ENCODE peak calls at places on chromosomes 11 and 22, in seven cellular contexts. Y is bronchial epithelial cell; F is effector memory CD4-positive, alpha-beta T cell; Q is gastrocnemius medialis; I is adrenal gland; O is PC-3; Z is psoas muscle. H is an unnamed sample. For H3K27me3, the result is how much of the 10 kb centered on the place peaks cover.

GRCh38 chr11:20015101-20015500 is 145.2 kb downstream of the DBX1 start:
- DNase-seq in Z (no peak), I (no peak), F (no peak), O (no peak), Y (no peak), Q (no peak), H (no peak)

GRCh38 chr11:107708787-107709186 is 3.1 kb downstream of the SLN start:
- DNase-seq in O (no peak), Q (peak), Y (no peak), I (no peak), Z (peak), F (no peak), H (no peak)

GRCh38 chr22:38694049-38694448 is 6.7 kb downstream of the JOSD1 start:
- DNase-seq in Y (no peak), Z (no peak), O (no peak), Q (no peak), I (no peak), F (no peak), H (no peak)

GRCh38 chr11:35618497-35619029 is 303 bp downstream of the FJX1 start:
- DNase-seq in Y (peak), I (peak), Q (no peak), O (peak), Z (peak), F (no peak), H (peak)

GRCh38 chr22:46681010-46681409 is 57.0 kb downstream of the CERK start:
- DNase-seq in Y (no peak), F (no peak), I (no peak), Z (no peak), O (no peak), Q (no peak), H (no peak)

GRCh38 chr11:61963282-61964057 is 4.0 kb downstream of the FTH1 start:
- DNase-seq in Q (no peak), I (peak), F (no peak), O (peak), Z (no peak), Y (peak), H (no peak)

GRCh38 chr11:35933572-35933925 is 10.3 kb upstream of the LDLRAD3 start:
- DNase-seq in Q (no peak), Y (no peak), I (no peak), O (no peak), F (no peak), Z (no peak), H (no peak)

GRCh38 chr22:46652081-46652929 is 32.1 kb downstream of the GRAMD4 start:
- DNase-seq in Z (peak), F (no peak), Q (no peak), O (no peak), I (no peak), Y (no peak), H (peak)

GRCh38 chr11:91664521-91664920 is 560.1 kb upstream of the FAT3 start:
- DNase-seq in F (no peak), I (no peak), Y (no peak), O (peak), Q (no peak), Z (no peak), H (no peak)

GRCh38 chr11:113193077-113193476 is 121.3 kb upstream of the TTC12 start:
- DNase-seq in Y (no peak), Z (no peak), O (no peak), F (no peak), I (no peak), Q (no peak), H (no peak)

GRCh38 chr11:109071712-109072524 is 350.1 kb upstream of the C11orf87 start:
- DNase-seq in I (peak), Q (peak), Y (peak), F (no peak), Z (no peak), O (peak), H (peak)

GRCh38 chr11:72475359-72475758 is 41.0 kb upstream of the CLPB start:
- DNase-seq in Y (peak), Z (no peak), I (no peak), F (no peak), O (no peak), Q (no peak), H (no peak)

GRCh38 chr11:122141757-122142156 is 25.7 kb upstream of the BLID start:
- DNase-seq in Y (no peak), O (peak), Z (no peak), Q (no peak), F (no peak), I (no peak), H (no peak)

GRCh38 chr11:58958500-58958899 is 19.2 kb downstream of the GLYATL1 start:
- DNase-seq in F (no peak), Z (no peak), I (peak), Y (peak), O (peak), Q (no peak), H (peak)

GRCh38 chr22:43230983-43231723 is 44.2 kb upstream of the TTLL12 start:
- DNase-seq in O (peak), Y (peak), Q (no peak), I (peak), F (peak), Z (peak), H (peak)

GRCh38 chr11:119567667-119568582 is 145.0 kb upstream of the THY1 start:
- DNase-seq in Y (peak), Z (no peak), O (peak), F (no peak), I (peak), Q (no peak), H (no peak)

GRCh38 chr11:116578971-116579687 is 193.7 kb downstream of the BUD13 start:
- DNase-seq in I (no peak), F (no peak), Y (no peak), Z (no peak), Q (no peak), O (no peak), H (peak)

GRCh38 chr11:31408205-31408604 is 38.5 kb downstream of the DNAJC24 start:
- DNase-seq in F (no peak), Z (no peak), Q (no peak), Y (no peak), I (no peak), O (no peak), H (no peak)

GRCh38 chr11:20310137-20310536 is 53.4 kb upstream of the HTATIP2 start:
- DNase-seq in Y (no peak), Q (no peak), I (no peak), Z (no peak), F (no peak), O (no peak), H (no peak)

GRCh38 chr11:68509105-68509504 is 48.6 kb downstream of the PPP6R3 start:
- DNase-seq in O (no peak), I (no peak), F (no peak), Q (no peak), Z (no peak), Y (no peak), H (no peak)

GRCh38 chr11:9573054-9573774 is at the start of gene WEE1:
- DNase-seq in Y (peak), O (peak), Z (peak), F (peak), I (peak), Q (peak), H (peak)

GRCh38 chr11:105697291-105697690 is 87.4 kb downstream of the GRIA4 start:
- DNase-seq in I (no peak), Q (no peak), Z (no peak), F (no peak), Y (no peak), O (no peak), H (no peak)

GRCh38 chr11:125168875-125169537 is 4.5 kb downstream of the PKNOX2 start:
- DNase-seq in Y (no peak), I (no peak), O (no peak), Z (no peak), Q (no peak), F (no peak), H (no peak)

GRCh38 chr11:73761403-73761945 is 600 bp upstream of the RAB6A start:
- DNase-seq in Q (no peak), Y (no peak), F (no peak), O (no peak), I (peak), Z (no peak), H (peak)

GRCh38 chr11:117408356-117408755 is 80.7 kb downstream of the CEP164 start:
- DNase-seq in I (no peak), O (no peak), Y (no peak), Z (no peak), F (no peak), Q (no peak), H (no peak)

GRCh38 chr11:63505857-63506528 is at the start of gene LGALS12:
- DNase-seq in I (no peak), Z (no peak), F (no peak), Q (no peak), O (no peak), Y (no peak), H (peak)

GRCh38 chr11:17197431-17197898 is 10.3 kb downstream of the PIK3C2A start:
- DNase-seq in I (no peak), Z (no peak), F (no peak), Y (peak), O (peak), Q (no peak), H (no peak)

GRCh38 chr11:112294688-112295340 is 34.2 kb upstream of the PLET1 start:
- DNase-seq in Q (no peak), F (no peak), O (no peak), Y (no peak), Z (no peak), I (no peak), H (no peak)

GRCh38 chr11:102842930-102843329 is 479 bp downstream of the MMP3 start:
- DNase-seq in I (no peak), F (no peak), Z (no peak), O (no peak), Q (no peak), Y (no peak), H (no peak)

GRCh38 chr11:35334385-35335090 is 84.8 kb downstream of the SLC1A2 start:
- DNase-seq in Y (peak), F (no peak), I (no peak), Z (no peak), O (no peak), Q (no peak), H (no peak)

GRCh38 chr22:50180727-50181521 is 4.8 kb upstream of the TRABD start:
- DNase-seq in F (no peak), O (no peak), Q (no peak), Z (peak), I (peak), Y (no peak), H (peak)

GRCh38 chr22:32804036-32804435 is 2.5 kb downstream of the TIMP3 start:
- DNase-seq in Y (no peak), I (no peak), O (no peak), Z (no peak), F (no peak), Q (no peak), H (no peak)
- H3K4me3 ChIP-seq in Y (no peak), I (peak), O (no peak), Z (peak), F (no peak), Q (peak), H (peak)

GRCh38 chr11:2269601-2270321 is 627 bp downstream of the ASCL2 start:
- DNase-seq in F (no peak), Q (no peak), Y (peak), I (no peak), O (peak), Z (peak), H (peak)

GRCh38 chr11:2271327-2272240 is 1.2 kb upstream of the ASCL2 start:
- DNase-seq in I (no peak), Q (no peak), Y (no peak), Z (peak), F (no peak), O (no peak), H (no peak)

GRCh38 chr11:2271077-2271326 is 614 bp upstream of the ASCL2 start:
- DNase-seq in Y (no peak), Q (no peak), Z (peak), F (peak), I (no peak), O (no peak), H (peak)

GRCh38 chr11:2268911-2269600 is 1.3 kb downstream of the ASCL2 start:
- DNase-seq in Y (peak), Z (peak), I (no peak), Q (no peak), F (peak), O (peak), H (peak)

DNA sequence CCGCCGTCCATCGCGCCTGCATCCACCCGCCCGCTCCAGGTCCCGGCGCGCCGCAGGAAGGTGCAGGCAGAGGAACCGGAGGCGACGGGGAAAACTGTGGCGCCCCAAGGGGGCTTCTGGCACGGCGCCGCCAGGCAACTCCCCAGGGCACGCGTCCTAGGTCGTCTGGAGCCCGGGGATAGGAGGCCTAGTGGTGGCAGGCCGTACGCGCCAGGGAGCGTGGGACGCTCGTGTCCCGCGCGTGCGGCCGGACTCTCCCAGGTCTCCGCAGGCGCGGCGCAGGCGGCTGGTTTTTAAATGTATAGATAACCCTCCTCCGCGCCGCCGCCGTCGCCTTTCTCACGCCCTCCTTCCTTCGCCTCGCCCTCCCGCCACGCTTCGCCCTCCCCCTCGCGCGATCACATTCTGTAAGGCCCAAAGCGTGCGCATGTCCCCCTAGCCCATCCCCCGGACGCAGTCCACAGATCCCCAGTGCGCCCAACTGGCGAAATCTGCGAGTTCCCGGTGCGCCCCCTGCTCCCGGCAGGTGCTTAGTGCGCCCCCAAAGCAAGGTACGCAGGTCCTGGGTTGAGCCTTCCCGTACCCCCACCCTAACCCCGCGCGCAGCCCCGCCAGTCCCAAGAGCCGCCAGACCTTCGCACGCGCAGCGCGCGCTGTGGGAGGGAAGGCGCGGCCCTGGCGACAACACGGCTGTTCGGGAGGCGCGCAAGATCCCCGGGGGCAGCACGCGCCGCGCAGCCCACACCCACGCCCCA is at the start of gene ASCL2:
- DNase-seq in Q (no peak), Y (no peak), F (no peak), I (no peak), Z (peak), O (no peak), H (no peak)
- H3K27me3 ChIP-seq in Q (half or more), Y (under half), F (under half), I (under half), Z (under half), O (under half), H (under half)

GRCh38 chr22:35769974-35770373 is 52.3 kb downstream of the APOL5 start:
- DNase-seq in F (no peak), Z (no peak), Y (no peak), O (no peak), I (no peak), Q (no peak), H (no peak)

GRCh38 chr22:35761037-35761436 is 43.4 kb downstream of the APOL5 start:
- DNase-seq in O (peak), Q (no peak), Y (no peak), I (no peak), Z (no peak), F (no peak), H (no peak)

GRCh38 chr22:35766654-35767580 is 49.2 kb downstream of the APOL5 start:
- DNase-seq in F (no peak), O (peak), I (no peak), Z (no peak), Q (no peak), Y (peak), H (no peak)
- H3K4me3 ChIP-seq in F (no peak), O (peak), I (no peak), Z (no peak), Q (peak), Y (no peak), H (no peak)

DNA sequence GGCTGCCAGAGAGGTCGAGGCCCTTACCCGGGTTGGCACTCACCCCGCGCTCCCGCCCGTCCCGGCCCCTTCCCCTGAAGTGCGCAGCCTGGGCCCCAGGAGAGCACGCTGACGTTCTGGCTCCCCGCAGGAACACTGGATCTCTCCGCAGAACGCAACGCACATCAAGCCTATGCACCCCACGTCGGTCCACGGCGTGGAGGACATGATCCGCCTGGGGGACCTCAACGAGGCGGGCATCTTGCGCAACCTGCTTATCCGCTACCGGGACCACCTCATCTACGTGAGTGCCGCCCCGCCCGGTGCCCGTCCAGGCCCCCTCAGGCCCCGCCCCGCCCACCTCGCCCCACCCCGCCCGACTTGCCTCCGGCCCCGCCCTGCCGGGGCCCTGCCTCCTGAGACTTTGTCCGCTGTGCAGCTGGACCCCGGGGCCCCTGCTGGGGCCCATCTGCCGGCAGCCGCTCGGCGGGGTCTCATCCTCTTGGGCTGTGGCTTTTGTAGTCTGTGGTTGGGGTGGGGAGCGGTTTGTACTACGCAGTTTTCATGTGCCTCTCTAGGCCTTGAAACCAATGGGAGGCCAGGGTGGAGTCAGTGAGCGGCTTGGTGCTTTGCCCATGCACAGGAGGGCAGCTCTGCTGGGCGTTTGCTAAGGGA is 19.7 kb downstream of the MYO7A start:
- DNase-seq in Z (no peak), I (no peak), Q (no peak), O (no peak), Y (no peak), F (no peak), H (no peak)
- H3K27me3 ChIP-seq in Z (under half), I (under half), Q (under half), O (under half), Y (under half), F (under half), H (under half)

GRCh38 chr11:94151311-94151710 is 22.7 kb downstream of the PANX1 start:
- DNase-seq in O (no peak), F (no peak), Y (peak), I (no peak), Q (no peak), Z (no peak), H (no peak)

GRCh38 chr11:94152678-94153065 is 24.0 kb downstream of the PANX1 start:
- DNase-seq in Y (no peak), O (no peak), I (no peak), F (no peak), Q (no peak), Z (no peak), H (no peak)

GRCh38 chr11:94150704-94151103 is 22.1 kb downstream of the PANX1 start:
- DNase-seq in Q (no peak), O (no peak), I (no peak), F (no peak), Y (no peak), Z (no peak), H (no peak)

GRCh38 chr11:94153320-94153719 is 24.7 kb downstream of the PANX1 start:
- DNase-seq in F (no peak), Z (no peak), Q (no peak), I (no peak), Y (no peak), O (no peak), H (no peak)

DNA sequence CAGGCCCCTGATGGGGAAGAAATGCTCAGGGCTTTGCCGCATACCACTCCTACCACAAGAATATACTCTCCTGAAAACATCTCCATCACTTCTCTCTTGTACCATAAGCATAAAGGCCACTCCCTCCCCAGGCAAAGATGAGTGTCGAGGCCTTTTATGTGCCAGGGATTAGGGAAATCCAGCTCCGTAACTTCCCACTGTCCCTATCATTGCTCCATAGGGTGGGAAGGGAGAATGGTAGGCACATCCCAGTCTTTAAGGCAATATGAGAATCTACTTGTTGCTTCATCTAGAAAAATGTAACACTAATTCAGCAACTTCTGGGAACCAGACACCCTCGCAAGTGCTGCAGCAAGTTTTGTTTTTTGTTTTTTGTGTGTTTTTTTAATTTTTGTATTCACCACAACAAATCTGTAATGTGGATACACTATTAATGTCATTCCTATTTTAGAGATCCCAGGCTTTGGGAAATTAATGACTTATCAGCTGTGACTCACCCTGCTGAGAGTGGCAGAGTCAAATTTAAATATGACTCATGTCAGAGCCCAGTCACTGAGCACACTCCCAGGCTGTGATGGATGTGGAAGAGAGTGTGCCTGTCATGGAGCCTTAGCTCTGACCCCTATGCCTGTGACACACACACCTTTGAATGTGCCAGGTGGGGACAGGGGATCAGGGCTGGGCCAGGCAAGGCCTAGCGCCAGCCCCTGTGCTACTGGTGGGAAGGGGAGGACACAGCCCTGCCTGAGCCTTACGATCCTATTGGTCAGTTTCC is 23.4 kb downstream of the PANX1 start:
- DNase-seq in F (no peak), Z (peak), Y (peak), I (peak), O (peak), Q (peak), H (peak)
- H3K4me3 ChIP-seq in F (no peak), Z (no peak), Y (no peak), I (no peak), O (no peak), Q (no peak), H (no peak)

GRCh38 chr22:23065495-23066122 is 4.7 kb upstream of the GNAZ start:
- DNase-seq in Q (no peak), Z (peak), Y (no peak), O (no peak), I (no peak), F (no peak), H (no peak)
- H3K27me3 ChIP-seq in Q (under half), Z (under half), Y (under half), O (under half), I (under half), F (under half), H (under half)

GRCh38 chr11:81647374-81647773 is 1086.3 kb downstream of the FAM181B start:
- DNase-seq in Q (no peak), F (no peak), I (no peak), O (no peak), Z (no peak), Y (no peak), H (no peak)
- H3K4me3 ChIP-seq in Q (no peak), F (no peak), I (no peak), O (no peak), Z (no peak), Y (no peak), H (no peak)

DNA sequence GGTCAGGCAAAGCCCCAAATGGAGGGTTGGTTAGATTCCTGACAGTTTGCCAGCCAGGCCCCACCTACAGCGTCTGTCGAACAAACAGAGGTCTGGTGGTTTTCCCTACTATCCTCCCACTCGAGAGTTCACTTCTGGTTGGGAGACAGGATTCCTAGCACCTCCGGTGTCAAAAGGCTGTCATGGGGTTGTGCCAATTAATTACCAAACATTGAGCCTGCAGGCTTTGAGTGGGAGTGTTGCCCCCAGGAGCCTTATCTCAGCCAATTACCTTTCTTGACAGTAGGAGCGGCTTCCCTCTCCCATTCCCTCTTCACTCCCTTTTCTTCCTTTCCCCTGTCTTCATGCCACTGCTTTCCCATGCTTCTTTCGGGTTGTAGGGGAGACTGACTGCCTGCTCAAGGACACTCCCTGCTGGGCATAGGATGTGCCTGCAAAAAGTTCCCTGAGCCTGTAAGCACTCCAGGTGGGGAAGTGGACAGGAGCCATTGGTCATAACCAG is 4.7 kb upstream of the TTC36 start:
- DNase-seq in Z (no peak), Y (peak), Q (no peak), I (no peak), O (peak), F (no peak), H (no peak)
- H3K27me3 ChIP-seq in Z (under half), Y (under half), Q (under half), I (under half), O (under half), F (under half), H (under half)